ENCODE peak calls at places on chromosome 21, in four cellular contexts. One of them, this sample, is unnamed.

GRCh38 chr21:44443891-44444285 is 11.4 kb upstream of the LRRC3 start:
- DNase-seq in Calu3: no peak
- DNase-seq in frontal cortex: no peak
- DNase-seq in GM12891: no peak
- DNase-seq in this sample: no peak

GRCh38 chr21:38254970-38255369 is 1.8 kb upstream of the KCNJ15 start:
- DNase-seq in Calu3: no peak
- DNase-seq in GM12891: no peak
- DNase-seq in frontal cortex: no peak
- DNase-seq in this sample: no peak

GRCh38 chr21:38219049-38219628 is 37.7 kb upstream of the KCNJ15 start:
- DNase-seq in Calu3: peak; percentile 75
- DNase-seq in frontal cortex: peak; percentile 25
- DNase-seq in GM12891: peak; percentile 18
- DNase-seq in this sample: peak; percentile 58

GRCh38 chr21:25638634-25639166 is 358 bp upstream of the JAM2 start:
- DNase-seq in GM12891: no peak
- DNase-seq in Calu3: no peak
- DNase-seq in frontal cortex: peak; percentile 10
- DNase-seq in this sample: no peak

GRCh38 chr21:46022551-46023107 is 41.1 kb downstream of the COL6A1 start:
- DNase-seq in Calu3: no peak
- DNase-seq in frontal cortex: no peak
- DNase-seq in GM12891: no peak
- DNase-seq in this sample: no peak

GRCh38 chr21:31752352-31752751 is 20.4 kb upstream of the SCAF4 start:
- DNase-seq in frontal cortex: no peak
- DNase-seq in Calu3: no peak
- DNase-seq in GM12891: no peak
- DNase-seq in this sample: no peak

GRCh38 chr21:36265431-36265830 is 54.6 kb upstream of the MORC3 start:
- DNase-seq in GM12891: no peak
- DNase-seq in Calu3: no peak
- DNase-seq in frontal cortex: no peak
- DNase-seq in this sample: no peak

GRCh38 chr21:45029298-45029967 is 44.9 kb upstream of the ADARB1 start:
- DNase-seq in frontal cortex: no peak
- DNase-seq in GM12891: no peak
- DNase-seq in Calu3: no peak
- DNase-seq in this sample: no peak

GRCh38 chr21:42785666-42786427 is 93.5 kb downstream of the WDR4 start:
- DNase-seq in frontal cortex: no peak
- DNase-seq in GM12891: no peak
- DNase-seq in Calu3: no peak
- DNase-seq in this sample: no peak

GRCh38 chr21:40846566-40847411 is at the start of gene DSCAM:
- DNase-seq in frontal cortex: no peak
- DNase-seq in GM12891: no peak
- DNase-seq in Calu3: no peak
- DNase-seq in this sample: no peak

GRCh38 chr21:45574081-45574501 is 31.9 kb upstream of the SLC19A1 start:
- DNase-seq in frontal cortex: no peak
- DNase-seq in Calu3: no peak
- DNase-seq in GM12891: no peak
- DNase-seq in this sample: no peak

GRCh38 chr21:44425307-44425894 is 29.9 kb upstream of the LRRC3 start:
- DNase-seq in GM12891: no peak
- DNase-seq in frontal cortex: no peak
- DNase-seq in Calu3: no peak
- DNase-seq in this sample: no peak

GRCh38 chr21:42021751-42022430 is 11.7 kb upstream of the ZBTB21 start:
- DNase-seq in frontal cortex: no peak
- DNase-seq in Calu3: no peak
- DNase-seq in GM12891: no peak
- DNase-seq in this sample: no peak

GRCh38 chr21:42513985-42514882 is 582 bp downstream of the SLC37A1 start:
- DNase-seq in frontal cortex: peak; percentile 55
- DNase-seq in Calu3: peak; percentile 40
- DNase-seq in GM12891: peak; percentile 58
- DNase-seq in this sample: peak; percentile 74

GRCh38 chr21:42102516-42102915 is 31.4 kb downstream of the UMODL1 start:
- DNase-seq in GM12891: no peak
- DNase-seq in Calu3: no peak
- DNase-seq in frontal cortex: no peak
- DNase-seq in this sample: no peak

GRCh38 chr21:29335720-29336119 is 37.0 kb downstream of the BACH1 start:
- DNase-seq in frontal cortex: no peak
- DNase-seq in GM12891: no peak
- DNase-seq in Calu3: no peak
- DNase-seq in this sample: no peak

GRCh38 chr21:34630536-34631143 is 15.7 kb upstream of the RCAN1 start:
- DNase-seq in frontal cortex: peak; percentile 70
- DNase-seq in GM12891: peak; percentile 48
- DNase-seq in Calu3: peak; percentile 24
- DNase-seq in this sample: peak; percentile 70

GRCh38 chr21:43333301-43334062 is 93.4 kb downstream of the SIK1 start:
- DNase-seq in Calu3: peak; percentile 61
- DNase-seq in frontal cortex: peak; percentile 60
- DNase-seq in GM12891: no peak
- DNase-seq in this sample: no peak

GRCh38 chr21:42426876-42427480 is 23.3 kb downstream of the UBASH3A start:
- DNase-seq in Calu3: no peak
- DNase-seq in GM12891: no peak
- DNase-seq in frontal cortex: no peak
- DNase-seq in this sample: no peak

GRCh38 chr21:23638131-23638530 is 1969.2 kb downstream of the MRPL39 start:
- DNase-seq in GM12891: no peak
- DNase-seq in frontal cortex: no peak
- DNase-seq in Calu3: no peak
- DNase-seq in this sample: no peak

GRCh38 chr21:42125571-42126544 is 54.7 kb downstream of the UMODL1 start:
- DNase-seq in frontal cortex: no peak
- DNase-seq in GM12891: no peak
- DNase-seq in Calu3: no peak
- DNase-seq in this sample: no peak

GRCh38 chr21:15896501-15896900 is 166.7 kb downstream of the USP25 start:
- DNase-seq in Calu3: no peak
- DNase-seq in frontal cortex: no peak
- DNase-seq in GM12891: no peak
- DNase-seq in this sample: no peak

GRCh38 chr21:32426592-32427051 is 14.1 kb downstream of the EVA1C start:
- DNase-seq in GM12891: no peak
- DNase-seq in frontal cortex: no peak
- DNase-seq in Calu3: no peak
- DNase-seq in this sample: no peak

This sample was measured in GM10248.